ENCODE peak calls at places on chromosome 6, in ten cellular contexts. T is A549, D is mammary epithelial cell, N is esophagus squamous epithelium, J is uterus, Z is H9, R is cardiac muscle cell, U is heart left ventricle, P is Karpas-422, B is neuronal stem cell. C is an unnamed sample. For H3K9me3, the result is how much of the 10 kb centered on the place peaks cover.

GRCh38 chr6:136920858-136921520 is 1.1 kb upstream of the SLC35D3 start:
- DNase-seq in U (no peak), B (peak), T (no peak), R (peak), Z (peak), P (no peak), N (no peak), J (no peak), D (peak), C (peak)

GRCh38 chr6:42503894-42504293 is 52.2 kb upstream of the TRERF1 start:
- DNase-seq in D (no peak), B (no peak), J (no peak), P (no peak), T (no peak), R (no peak), N (no peak), Z (no peak), U (no peak), C (no peak)

GRCh38 chr6:44475779-44476434 is 88.4 kb downstream of the CDC5L start:
- DNase-seq in N (no peak), U (peak), J (peak), D (peak), T (peak), P (peak), Z (peak), B (peak), R (peak), C (peak)

GRCh38 chr6:108651287-108651686 is 90.6 kb downstream of the FOXO3 start:
- DNase-seq in R (no peak), T (no peak), B (no peak), U (no peak), D (no peak), Z (no peak), N (no peak), P (no peak), J (no peak), C (no peak)

GRCh38 chr6:140050232-140050995 is 676.0 kb upstream of the CITED2 start:
- DNase-seq in J (no peak), N (no peak), U (peak), R (no peak), B (no peak), T (no peak), Z (no peak), D (peak), P (no peak), C (no peak)

GRCh38 chr6:24564081-24564480 is 69.3 kb downstream of the ALDH5A1 start:
- DNase-seq in R (no peak), J (no peak), N (no peak), D (no peak), P (no peak), U (no peak), B (no peak), T (no peak), Z (no peak), C (no peak)

GRCh38 chr6:137820425-137820824 is 46.6 kb upstream of the TNFAIP3 start:
- DNase-seq in J (no peak), R (no peak), D (no peak), B (no peak), P (no peak), Z (no peak), N (no peak), T (no peak), U (no peak), C (no peak)

GRCh38 chr6:140915001-140915950 is 1217.4 kb upstream of the GJE1 start:
- DNase-seq in Z (no peak), U (no peak), D (no peak), R (no peak), B (no peak), T (no peak), J (no peak), N (no peak), P (no peak), C (no peak)

GRCh38 chr6:142030115-142030619 is 102.6 kb upstream of the GJE1 start:
- DNase-seq in D (no peak), T (no peak), Z (peak), J (no peak), U (no peak), R (no peak), B (peak), N (no peak), P (no peak), C (no peak)

GRCh38 chr6:30154709-30155521 is 6.1 kb downstream of the TRIM10 start:
- DNase-seq in U (no peak), B (no peak), R (no peak), Z (no peak), T (peak), D (peak), P (no peak), J (no peak), N (no peak), C (no peak)

GRCh38 chr6:135260612-135261011 is 79.5 kb downstream of the MYB start:
- DNase-seq in B (no peak), N (no peak), D (no peak), P (no peak), Z (no peak), U (no peak), J (no peak), T (no peak), R (no peak), C (no peak)

GRCh38 chr6:100257661-100258395 is 206.9 kb downstream of the SIM1 start:
- DNase-seq in D (no peak), U (no peak), B (peak), T (peak), J (no peak), Z (no peak), R (no peak), N (no peak), P (peak), C (no peak)

GRCh38 chr6:166348305-166348949 is 6.1 kb upstream of the SFT2D1 start:
- DNase-seq in R (no peak), Z (no peak), U (no peak), T (no peak), J (no peak), B (no peak), N (no peak), D (no peak), P (no peak), C (no peak)

GRCh38 chr6:18681828-18682503 is 294.8 kb downstream of the RNF144B start:
- DNase-seq in T (no peak), B (no peak), J (no peak), N (no peak), D (no peak), P (no peak), Z (no peak), R (no peak), U (no peak), C (no peak)

GRCh38 chr6:28725890-28726348 is 197.9 kb downstream of the TRIM27 start:
- DNase-seq in Z (peak), T (peak), B (no peak), J (no peak), N (no peak), R (no peak), D (peak), P (no peak), U (no peak), C (no peak)

GRCh38 chr6:164085552-164086325 is 671.2 kb downstream of the QKI start:
- DNase-seq in B (peak), R (no peak), U (peak), Z (peak), N (no peak), T (no peak), J (peak), D (no peak), P (no peak), C (no peak)

GRCh38 chr6:164085086-164085485 is 670.6 kb downstream of the QKI start:
- DNase-seq in J (no peak), Z (no peak), D (no peak), B (no peak), P (no peak), N (no peak), U (no peak), R (no peak), T (no peak), C (no peak)

GRCh38 chr6:164087870-164088269 is 673.4 kb downstream of the QKI start:
- DNase-seq in U (no peak), R (no peak), D (no peak), B (no peak), Z (no peak), T (no peak), J (no peak), P (no peak), N (no peak), C (no peak)

GRCh38 chr6:164086326-164086887 is 671.9 kb downstream of the QKI start:
- DNase-seq in R (no peak), T (no peak), U (no peak), D (no peak), B (no peak), P (no peak), N (no peak), Z (no peak), J (no peak), C (no peak)
- H3K9me3 ChIP-seq in R (under half), T (under half), U (under half), D (under half), B (under half), P (under half), N (under half), Z (under half), J (under half), C (under half)

GRCh38 chr6:102195311-102195710 is 801.8 kb downstream of the GRIK2 start:
- DNase-seq in Z (no peak), R (no peak), N (no peak), D (no peak), B (no peak), P (peak), J (no peak), T (no peak), U (no peak), C (no peak)
- H3K9me3 ChIP-seq in Z (under half), R (under half), N (under half), D (under half), B (under half), P (under half), J (under half), T (under half), U (under half), C (under half)

DNA sequence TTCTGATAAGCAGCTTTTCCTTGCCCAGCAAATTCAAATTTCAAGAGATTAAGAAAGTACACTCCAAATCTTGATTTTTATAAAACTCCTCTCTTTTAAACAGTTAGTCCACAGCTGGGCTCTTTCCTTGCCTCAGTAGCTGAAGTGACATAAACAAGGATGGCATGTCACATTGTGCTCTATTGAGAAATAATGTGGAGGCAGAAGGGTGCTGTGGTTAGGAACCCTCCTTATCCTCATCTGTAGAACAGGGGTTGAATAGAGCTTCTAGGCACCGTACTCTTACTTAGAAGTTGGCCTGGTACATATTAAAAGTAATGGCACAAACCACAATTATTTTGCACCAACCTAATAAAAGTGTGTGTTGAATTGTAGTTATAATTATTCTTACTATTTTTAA is 70.3 kb downstream of the RSPO3 start:
- DNase-seq in P (no peak), T (no peak), N (no peak), Z (no peak), B (no peak), J (no peak), D (no peak), R (no peak), U (no peak), C (no peak)
- H3K9me3 ChIP-seq in P (under half), T (under half), N (under half), Z (under half), B (under half), J (under half), D (under half), R (under half), U (under half), C (under half)

GRCh38 chr6:27297484-27297856 is 14.6 kb downstream of the POM121L2 start:
- DNase-seq in B (no peak), Z (no peak), U (no peak), R (no peak), T (no peak), J (no peak), D (no peak), P (no peak), N (no peak), C (no peak)

GRCh38 chr6:27296106-27296783 is 15.8 kb downstream of the POM121L2 start:
- DNase-seq in D (peak), Z (peak), U (no peak), N (no peak), T (peak), P (no peak), J (no peak), B (no peak), R (peak), C (no peak)

GRCh38 chr6:27293436-27294152 is 18.5 kb downstream of the POM121L2 start:
- DNase-seq in R (peak), D (peak), B (no peak), T (peak), P (no peak), Z (peak), N (no peak), U (no peak), J (no peak), C (no peak)

GRCh38 chr6:27294409-27294808 is 17.7 kb downstream of the POM121L2 start:
- DNase-seq in R (no peak), D (peak), J (no peak), B (no peak), U (no peak), N (no peak), T (peak), Z (no peak), P (no peak), C (no peak)

GRCh38 chr6:27295301-27296079 is 16.6 kb downstream of the POM121L2 start:
- DNase-seq in J (no peak), N (no peak), D (peak), B (no peak), P (peak), T (peak), Z (peak), U (no peak), R (peak), C (no peak)
- H3K9me3 ChIP-seq in J (under half), N (under half), D (under half), B (under half), P (under half), T (under half), Z (under half), U (under half), R (under half), C (under half)

GRCh38 chr6:57328074-57328473 is 10.6 kb downstream of the PRIM2 start:
- DNase-seq in J (no peak), N (no peak), T (no peak), U (no peak), R (no peak), Z (no peak), D (no peak), B (no peak), P (no peak), C (no peak)
- H3K9me3 ChIP-seq in J (under half), N (under half), T (under half), U (under half), R (under half), Z (under half), D (under half), B (under half), P (under half), C (under half)

DNA sequence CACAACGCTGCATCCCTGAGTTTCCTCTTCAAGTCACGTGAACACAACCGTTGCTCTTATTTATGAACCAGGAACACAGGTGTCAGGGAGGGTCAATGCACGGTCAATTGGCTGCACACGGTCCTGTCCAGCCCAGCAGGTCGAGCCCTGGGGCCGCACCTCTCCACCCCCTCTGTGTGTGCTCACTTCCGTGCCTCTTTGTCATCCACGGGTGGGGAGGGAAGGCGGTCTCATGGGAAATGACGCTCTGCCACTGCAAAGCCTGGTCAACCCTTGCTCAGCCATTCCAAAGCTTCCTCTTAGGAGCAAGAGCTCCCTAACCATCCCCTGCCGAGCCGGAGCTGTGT is 38.7 kb downstream of the DACT2 start:
- DNase-seq in N (no peak), T (no peak), P (no peak), U (no peak), B (no peak), Z (no peak), R (no peak), J (no peak), D (no peak), C (no peak)
- H3K9me3 ChIP-seq in N (under half), T (under half), P (under half), U (under half), B (under half), Z (under half), R (under half), J (under half), D (under half), C (under half)

DNA sequence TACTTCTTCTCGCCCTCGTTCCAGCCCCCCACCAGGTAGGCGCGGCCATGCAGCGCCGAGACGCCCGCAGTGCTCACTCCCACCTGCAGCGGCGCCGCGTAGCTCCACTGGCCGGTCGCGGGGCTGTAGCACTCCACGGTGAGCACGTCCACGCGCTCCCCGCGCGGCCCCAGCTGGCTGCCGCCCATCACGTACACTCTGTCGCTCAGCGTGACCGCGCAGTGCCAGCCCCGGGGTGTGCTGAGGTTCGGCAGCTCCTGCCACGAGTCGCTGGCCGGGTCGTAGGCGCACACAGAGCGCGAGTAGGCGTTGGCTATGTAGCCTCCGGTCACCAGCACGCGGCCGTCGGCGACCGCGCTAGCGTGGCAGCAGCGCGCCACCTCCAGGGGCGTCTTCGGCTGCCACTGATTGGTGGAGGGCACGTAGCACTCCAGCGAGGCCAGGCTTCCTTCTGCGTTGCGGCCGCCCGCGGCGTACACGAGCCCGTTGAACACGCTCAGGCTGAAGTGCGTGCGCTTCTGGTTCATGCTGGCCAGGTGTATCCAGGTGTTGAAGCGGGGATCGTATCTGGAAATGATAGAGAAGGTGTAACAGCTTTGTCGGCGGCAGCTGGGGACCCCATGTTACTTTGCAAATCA is 13.7 kb downstream of the KLHL31 start:
- DNase-seq in U (peak), Z (peak), J (peak), P (no peak), B (peak), R (peak), D (peak), N (peak), T (peak), C (peak)
- H3K9me3 ChIP-seq in U (under half), Z (under half), J (under half), P (under half), B (under half), R (under half), D (under half), N (under half), T (under half), C (under half)